ENCODE peak calls at places on chromosomes 3 and 15, in eight cellular contexts. N is psoas muscle, M is MM.1S, Y is D721Med, G is fibroblast of mammary gland, L is IMR-90, V is cardiac fibroblast, P is fibroblast of lung. B is an unnamed sample.

GRCh38 chr3:27643355-27643754 is 78.8 kb downstream of the EOMES start:
- DNase-seq in N (no peak), M (no peak), Y (no peak), G (peak; percentile 49), L (peak; percentile 25), V (peak; percentile 69), P (peak; percentile 39), B (peak; percentile 69)

GRCh38 chr15:98943609-98944111 is 63.9 kb downstream of the PGPEP1L start:
- DNase-seq in N (peak; percentile 92), M (no peak), Y (no peak), G (peak; percentile 28), L (peak; percentile 65), V (no peak), P (peak; percentile 38), B (peak; percentile 40)

GRCh38 chr3:187833799-187834578 is 88.7 kb upstream of the BCL6 start:
- DNase-seq in N (no peak), M (no peak), Y (no peak), G (no peak), L (no peak), V (no peak), P (no peak), B (no peak)

GRCh38 chr15:76178321-76178720 is 118.5 kb downstream of the TMEM266 start:
- DNase-seq in N (no peak), M (no peak), Y (no peak), G (no peak), L (no peak), V (no peak), P (no peak), B (no peak)

GRCh38 chr15:42147431-42147735 is 9.1 kb downstream of the PLA2G4F start:
- DNase-seq in N (no peak), M (no peak), Y (no peak), G (no peak), L (no peak), V (no peak), P (no peak), B (no peak)

GRCh38 chr15:95277266-95277665 is 1045.9 kb downstream of the MCTP2 start:
- DNase-seq in N (no peak), M (no peak), Y (no peak), G (peak; percentile 57), L (peak; percentile 98), V (peak; percentile 83), P (peak; percentile 85), B (peak; percentile 73)

GRCh38 chr3:100006570-100007271 is 107.6 kb downstream of the FILIP1L start:
- DNase-seq in N (no peak), M (no peak), Y (no peak), G (peak; percentile 53), L (peak; percentile 60), V (peak; percentile 69), P (peak; percentile 75), B (peak; percentile 71)

GRCh38 chr3:87370007-87370406 is 93.6 kb upstream of the POU1F1 start:
- DNase-seq in N (no peak), M (no peak), Y (no peak), G (no peak), L (no peak), V (no peak), P (peak; percentile 9), B (no peak)

GRCh38 chr15:68774521-68775293 is 46.0 kb downstream of the ANP32A start:
- DNase-seq in N (no peak), M (no peak), Y (no peak), G (no peak), L (no peak), V (no peak), P (peak; percentile 29), B (peak; percentile 59)

GRCh38 chr3:122824465-122825379 is 29.9 kb downstream of the SLC49A4 start:
- DNase-seq in N (no peak), M (no peak), Y (no peak), G (peak; percentile 55), L (peak; percentile 42), V (no peak), P (peak; percentile 14), B (peak; percentile 21)

GRCh38 chr3:125916376-125916978 is 52.5 kb upstream of the ROPN1B start:
- DNase-seq in N (no peak), M (peak; percentile 95), Y (peak; percentile 36), G (peak; percentile 88), L (peak; percentile 91), V (peak; percentile 96), P (peak; percentile 90), B (peak; percentile 94)

GRCh38 chr15:98760112-98760826 is 111.9 kb downstream of the IGF1R start:
- DNase-seq in N (no peak), M (no peak), Y (no peak), G (no peak), L (no peak), V (no peak), P (no peak), B (peak; percentile 23)

GRCh38 chr15:30859091-30859874 is 44.4 kb upstream of the FAN1 start:
- DNase-seq in N (no peak), M (peak; percentile 30), Y (no peak), G (peak; percentile 33), L (peak; percentile 29), V (peak; percentile 62), P (peak; percentile 16), B (peak; percentile 30)

GRCh38 chr3:69776289-69776688 is 37.0 kb downstream of the MITF start:
- DNase-seq in N (no peak), M (no peak), Y (no peak), G (no peak), L (no peak), V (no peak), P (no peak), B (no peak)

GRCh38 chr3:38829404-38829803 is 13.4 kb upstream of the SCN10A start:
- DNase-seq in N (peak; percentile 51), M (no peak), Y (no peak), G (peak; percentile 91), L (peak; percentile 89), V (peak; percentile 92), P (peak; percentile 85), B (peak; percentile 79)

GRCh38 chr3:52237659-52238172 is 1.2 kb downstream of the TWF2 start:
- DNase-seq in N (peak; percentile 97), M (no peak), Y (no peak), G (peak; percentile 91), L (peak; percentile 89), V (peak; percentile 87), P (peak; percentile 91), B (peak; percentile 90)
- TF ChIP-seq CTCF in N (peak; percentile 11), M (no peak), Y (no peak), G (no peak), L (no peak), V (peak; percentile 4), P (no peak), B (no peak)

GRCh38 chr3:139772539-139773500 is 95.0 kb upstream of the NMNAT3 start:
- DNase-seq in N (no peak), M (no peak), Y (no peak), G (peak; percentile 88), L (peak; percentile 80), V (peak; percentile 90), P (peak; percentile 100), B (peak; percentile 79)
- TF ChIP-seq CTCF in N (no peak), M (no peak), Y (no peak), G (no peak), L (no peak), V (no peak), P (no peak), B (no peak)

DNA sequence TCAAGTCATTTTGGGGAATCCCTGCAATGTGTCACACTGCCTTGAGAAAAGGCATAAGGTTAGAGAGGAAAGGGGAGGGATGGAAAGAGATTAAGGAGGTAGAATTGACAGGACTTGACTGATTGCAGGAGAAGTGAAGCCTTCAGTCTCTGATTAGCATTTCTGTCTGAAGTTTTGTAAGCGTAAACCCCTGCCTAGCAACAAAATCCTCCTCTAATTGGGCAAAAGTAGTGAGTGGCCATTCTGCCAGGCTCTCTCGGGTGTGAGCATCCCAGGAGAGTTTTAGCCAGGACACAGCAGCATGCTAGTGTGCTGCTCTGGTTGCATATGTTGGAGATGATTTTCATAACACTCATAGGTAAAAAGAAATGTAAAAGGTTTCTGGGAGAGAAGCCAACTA is 117.0 kb upstream of the MRPL3 start:
- DNase-seq in N (no peak), M (no peak), Y (no peak), G (no peak), L (no peak), V (no peak), P (no peak), B (no peak)
- TF ChIP-seq CTCF in N (no peak), M (no peak), Y (no peak), G (no peak), L (no peak), V (no peak), P (no peak), B (no peak)

DNA sequence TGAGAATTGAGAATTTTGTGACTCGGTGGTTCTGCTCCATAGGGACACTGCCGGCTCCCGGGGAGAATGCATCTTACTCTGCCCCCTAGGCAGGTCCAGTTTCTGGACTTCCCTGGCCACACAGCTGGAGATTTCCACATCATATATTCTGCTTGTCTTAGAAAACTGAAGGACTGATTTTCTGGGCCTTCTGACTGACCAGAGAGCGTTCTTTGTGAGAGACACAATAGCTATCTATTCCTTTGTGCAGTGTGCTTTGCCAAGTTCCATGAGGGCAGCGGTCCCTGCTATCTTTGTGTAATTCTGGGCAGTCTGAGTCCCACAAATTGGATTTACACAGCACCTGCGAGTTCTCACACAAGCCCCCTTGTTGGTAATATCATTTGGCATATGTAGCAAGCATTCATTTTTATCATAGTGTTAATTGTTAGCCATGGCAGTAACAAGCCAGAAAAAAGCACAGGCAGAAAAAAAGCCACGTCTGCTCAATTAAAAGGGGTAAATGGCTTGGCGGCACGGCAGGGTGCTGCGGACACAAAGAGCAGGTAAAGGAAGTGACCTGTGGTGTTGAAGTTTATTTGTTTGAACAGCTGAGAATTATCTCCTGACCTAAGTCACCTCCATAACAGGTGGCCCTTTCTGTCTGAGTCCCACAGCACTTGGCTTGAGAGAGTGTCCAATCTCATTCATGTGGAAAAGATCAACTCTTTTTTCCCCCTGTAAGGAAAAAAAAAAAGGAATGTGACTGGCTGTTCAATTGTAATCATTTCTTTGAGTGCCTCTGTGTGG is 688.8 kb downstream of the TUSC7 start:
- DNase-seq in N (no peak), M (no peak), Y (no peak), G (no peak), L (no peak), V (no peak), P (no peak), B (no peak)
- TF ChIP-seq CTCF in N (no peak), M (no peak), Y (no peak), G (no peak), L (no peak), V (no peak), P (no peak), B (no peak)

GRCh38 chr3:134453631-134454030 is 32.2 kb downstream of the ANAPC13 start:
- DNase-seq in N (no peak), M (no peak), Y (no peak), G (no peak), L (no peak), V (no peak), P (no peak), B (no peak)
- TF ChIP-seq CTCF in N (no peak), M (peak; percentile 9), Y (peak; percentile 20), G (peak; percentile 10), L (peak; percentile 28), V (no peak), P (no peak), B (peak; percentile 18)

B was measured in AG10803.